ENCODE peak calls at places on chromosome 9, in ten cellular contexts. One of them, this sample, is unnamed.

GRCh38 chr9:73056245-73056644 is 95.4 kb upstream of the ANXA1 start:
- DNase-seq in foreskin fibroblast: peak
- DNase-seq in brain microvascular endothelial cell: no peak
- DNase-seq in mammary epithelial cell: no peak
- DNase-seq in lung: no peak
- DNase-seq in right lobe of liver: no peak
- DNase-seq in coronary artery: no peak
- DNase-seq in glutamatergic neuron: no peak
- DNase-seq in astrocyte of the spinal cord: no peak
- DNase-seq in HL-60: no peak
- DNase-seq in this sample: no peak

GRCh38 chr9:113160571-113160970 is 9.8 kb downstream of the SLC31A2 start:
- DNase-seq in foreskin fibroblast: no peak
- DNase-seq in brain microvascular endothelial cell: no peak
- DNase-seq in mammary epithelial cell: no peak
- DNase-seq in lung: no peak
- DNase-seq in right lobe of liver: no peak
- DNase-seq in coronary artery: no peak
- DNase-seq in glutamatergic neuron: no peak
- DNase-seq in astrocyte of the spinal cord: no peak
- DNase-seq in HL-60: no peak
- DNase-seq in this sample: no peak

GRCh38 chr9:105911104-105911911 is 217.0 kb downstream of the TMEM38B start:
- DNase-seq in foreskin fibroblast: peak
- DNase-seq in brain microvascular endothelial cell: no peak
- DNase-seq in mammary epithelial cell: no peak
- DNase-seq in lung: no peak
- DNase-seq in right lobe of liver: no peak
- DNase-seq in coronary artery: no peak
- DNase-seq in glutamatergic neuron: no peak
- DNase-seq in astrocyte of the spinal cord: peak
- DNase-seq in HL-60: no peak
- DNase-seq in this sample: no peak

GRCh38 chr9:28471261-28471660 is 898.0 kb upstream of the C9orf72 start:
- DNase-seq in foreskin fibroblast: no peak
- DNase-seq in brain microvascular endothelial cell: no peak
- DNase-seq in mammary epithelial cell: peak
- DNase-seq in lung: no peak
- DNase-seq in right lobe of liver: no peak
- DNase-seq in coronary artery: no peak
- DNase-seq in glutamatergic neuron: no peak
- DNase-seq in astrocyte of the spinal cord: no peak
- DNase-seq in HL-60: no peak
- DNase-seq in this sample: no peak

GRCh38 chr9:35518212-35518917 is 28.5 kb downstream of the RUSC2 start:
- DNase-seq in foreskin fibroblast: peak
- DNase-seq in brain microvascular endothelial cell: peak
- DNase-seq in mammary epithelial cell: peak
- DNase-seq in lung: peak
- DNase-seq in right lobe of liver: peak
- DNase-seq in coronary artery: no peak
- DNase-seq in glutamatergic neuron: no peak
- DNase-seq in astrocyte of the spinal cord: peak
- DNase-seq in HL-60: no peak
- DNase-seq in this sample: peak

GRCh38 chr9:136902259-136902821 is 16.0 kb downstream of the TRAF2 start:
- DNase-seq in foreskin fibroblast: peak
- DNase-seq in brain microvascular endothelial cell: peak
- DNase-seq in mammary epithelial cell: peak
- DNase-seq in lung: peak
- DNase-seq in right lobe of liver: peak
- DNase-seq in coronary artery: no peak
- DNase-seq in glutamatergic neuron: no peak
- DNase-seq in astrocyte of the spinal cord: peak
- DNase-seq in HL-60: no peak
- DNase-seq in this sample: peak

GRCh38 chr9:4297795-4298254 is 2.0 kb downstream of the GLIS3 start:
- DNase-seq in foreskin fibroblast: peak
- DNase-seq in brain microvascular endothelial cell: peak
- DNase-seq in mammary epithelial cell: peak
- DNase-seq in lung: peak
- DNase-seq in right lobe of liver: peak
- DNase-seq in coronary artery: peak
- DNase-seq in glutamatergic neuron: peak
- DNase-seq in astrocyte of the spinal cord: peak
- DNase-seq in HL-60: peak
- DNase-seq in this sample: peak

GRCh38 chr9:137918331-137919094 is 40.9 kb downstream of the CACNA1B start:
- DNase-seq in foreskin fibroblast: no peak
- DNase-seq in brain microvascular endothelial cell: no peak
- DNase-seq in mammary epithelial cell: no peak
- DNase-seq in lung: no peak
- DNase-seq in right lobe of liver: no peak
- DNase-seq in coronary artery: no peak
- DNase-seq in glutamatergic neuron: no peak
- DNase-seq in astrocyte of the spinal cord: no peak
- DNase-seq in HL-60: no peak
- DNase-seq in this sample: peak

GRCh38 chr9:12785251-12785880 is 10.5 kb downstream of the LURAP1L start:
- DNase-seq in foreskin fibroblast: peak
- DNase-seq in brain microvascular endothelial cell: peak
- DNase-seq in mammary epithelial cell: peak
- DNase-seq in lung: peak
- DNase-seq in right lobe of liver: peak
- DNase-seq in coronary artery: peak
- DNase-seq in glutamatergic neuron: no peak
- DNase-seq in astrocyte of the spinal cord: peak
- DNase-seq in HL-60: no peak
- DNase-seq in this sample: peak

GRCh38 chr9:68692519-68692918 is 12.5 kb upstream of the PIP5K1B start:
- DNase-seq in foreskin fibroblast: no peak
- DNase-seq in brain microvascular endothelial cell: no peak
- DNase-seq in mammary epithelial cell: no peak
- DNase-seq in lung: no peak
- DNase-seq in right lobe of liver: no peak
- DNase-seq in coronary artery: no peak
- DNase-seq in glutamatergic neuron: no peak
- DNase-seq in astrocyte of the spinal cord: no peak
- DNase-seq in HL-60: no peak
- DNase-seq in this sample: no peak

GRCh38 chr9:5899292-5899691 is 8.6 kb downstream of the MLANA start:
- DNase-seq in foreskin fibroblast: no peak
- DNase-seq in brain microvascular endothelial cell: no peak
- DNase-seq in mammary epithelial cell: no peak
- DNase-seq in lung: no peak
- DNase-seq in right lobe of liver: no peak
- DNase-seq in coronary artery: no peak
- DNase-seq in glutamatergic neuron: no peak
- DNase-seq in astrocyte of the spinal cord: no peak
- DNase-seq in HL-60: no peak
- DNase-seq in this sample: no peak
- TF ChIP-seq CTCF in foreskin fibroblast: no peak
- TF ChIP-seq CTCF in brain microvascular endothelial cell: peak
- TF ChIP-seq CTCF in mammary epithelial cell: peak
- TF ChIP-seq CTCF in lung: no peak
- TF ChIP-seq CTCF in right lobe of liver: no peak
- TF ChIP-seq CTCF in coronary artery: no peak
- TF ChIP-seq CTCF in glutamatergic neuron: no peak
- TF ChIP-seq CTCF in astrocyte of the spinal cord: no peak
- TF ChIP-seq CTCF in HL-60: no peak
- TF ChIP-seq CTCF in this sample: no peak

DNA sequence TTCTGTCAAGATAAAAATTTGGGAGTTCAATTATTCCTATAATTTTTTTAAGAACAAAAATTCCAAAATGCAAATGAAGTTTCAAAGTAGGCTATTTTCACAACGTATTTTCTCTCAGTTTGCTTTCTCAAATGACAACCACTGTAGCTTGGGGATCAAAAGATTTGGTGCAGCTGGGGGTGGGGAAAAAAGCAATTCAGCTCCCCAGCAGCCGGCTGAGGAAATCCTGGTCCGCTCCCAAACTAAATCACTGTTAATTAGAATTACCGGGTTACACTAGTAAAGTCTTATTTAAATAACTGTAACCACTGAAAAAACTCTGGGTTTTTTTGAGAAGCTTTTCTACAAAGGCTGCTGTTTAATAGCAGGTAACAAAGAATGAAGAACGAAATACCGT is 5.7 kb downstream of the NR6A1 start:
- DNase-seq in foreskin fibroblast: no peak
- DNase-seq in brain microvascular endothelial cell: no peak
- DNase-seq in mammary epithelial cell: no peak
- DNase-seq in lung: no peak
- DNase-seq in right lobe of liver: no peak
- DNase-seq in coronary artery: no peak
- DNase-seq in glutamatergic neuron: no peak
- DNase-seq in astrocyte of the spinal cord: no peak
- DNase-seq in HL-60: no peak
- DNase-seq in this sample: no peak
- TF ChIP-seq CTCF in foreskin fibroblast: no peak
- TF ChIP-seq CTCF in brain microvascular endothelial cell: no peak
- TF ChIP-seq CTCF in mammary epithelial cell: no peak
- TF ChIP-seq CTCF in lung: no peak
- TF ChIP-seq CTCF in right lobe of liver: no peak
- TF ChIP-seq CTCF in coronary artery: no peak
- TF ChIP-seq CTCF in glutamatergic neuron: no peak
- TF ChIP-seq CTCF in astrocyte of the spinal cord: no peak
- TF ChIP-seq CTCF in HL-60: no peak
- TF ChIP-seq CTCF in this sample: no peak

GRCh38 chr9:78958887-78959286 is 612.9 kb upstream of the TLE4 start:
- DNase-seq in foreskin fibroblast: no peak
- DNase-seq in brain microvascular endothelial cell: no peak
- DNase-seq in mammary epithelial cell: peak
- DNase-seq in lung: no peak
- DNase-seq in right lobe of liver: no peak
- DNase-seq in coronary artery: no peak
- DNase-seq in glutamatergic neuron: peak
- DNase-seq in astrocyte of the spinal cord: no peak
- DNase-seq in HL-60: no peak
- DNase-seq in this sample: no peak
- TF ChIP-seq CTCF in foreskin fibroblast: no peak
- TF ChIP-seq CTCF in brain microvascular endothelial cell: peak
- TF ChIP-seq CTCF in mammary epithelial cell: peak
- TF ChIP-seq CTCF in lung: no peak
- TF ChIP-seq CTCF in right lobe of liver: no peak
- TF ChIP-seq CTCF in coronary artery: no peak
- TF ChIP-seq CTCF in glutamatergic neuron: peak
- TF ChIP-seq CTCF in astrocyte of the spinal cord: peak
- TF ChIP-seq CTCF in HL-60: no peak
- TF ChIP-seq CTCF in this sample: no peak

GRCh38 chr9:9631302-9631701 is 981.5 kb downstream of the PTPRD start:
- DNase-seq in foreskin fibroblast: no peak
- DNase-seq in brain microvascular endothelial cell: no peak
- DNase-seq in mammary epithelial cell: no peak
- DNase-seq in lung: no peak
- DNase-seq in right lobe of liver: no peak
- DNase-seq in coronary artery: no peak
- DNase-seq in glutamatergic neuron: no peak
- DNase-seq in astrocyte of the spinal cord: peak
- DNase-seq in HL-60: no peak
- DNase-seq in this sample: no peak
- TF ChIP-seq CTCF in foreskin fibroblast: no peak
- TF ChIP-seq CTCF in brain microvascular endothelial cell: no peak
- TF ChIP-seq CTCF in mammary epithelial cell: no peak
- TF ChIP-seq CTCF in lung: no peak
- TF ChIP-seq CTCF in right lobe of liver: no peak
- TF ChIP-seq CTCF in coronary artery: no peak
- TF ChIP-seq CTCF in glutamatergic neuron: no peak
- TF ChIP-seq CTCF in astrocyte of the spinal cord: no peak
- TF ChIP-seq CTCF in HL-60: no peak
- TF ChIP-seq CTCF in this sample: no peak

GRCh38 chr9:77793909-77794308 is 145.8 kb upstream of the GNA14 start:
- DNase-seq in foreskin fibroblast: peak
- DNase-seq in brain microvascular endothelial cell: no peak
- DNase-seq in mammary epithelial cell: peak
- DNase-seq in lung: no peak
- DNase-seq in right lobe of liver: no peak
- DNase-seq in coronary artery: no peak
- DNase-seq in glutamatergic neuron: no peak
- DNase-seq in astrocyte of the spinal cord: peak
- DNase-seq in HL-60: no peak
- DNase-seq in this sample: no peak
- TF ChIP-seq CTCF in foreskin fibroblast: peak
- TF ChIP-seq CTCF in brain microvascular endothelial cell: peak
- TF ChIP-seq CTCF in mammary epithelial cell: peak
- TF ChIP-seq CTCF in lung: no peak
- TF ChIP-seq CTCF in right lobe of liver: no peak
- TF ChIP-seq CTCF in coronary artery: no peak
- TF ChIP-seq CTCF in glutamatergic neuron: no peak
- TF ChIP-seq CTCF in astrocyte of the spinal cord: no peak
- TF ChIP-seq CTCF in HL-60: no peak
- TF ChIP-seq CTCF in this sample: no peak

DNA sequence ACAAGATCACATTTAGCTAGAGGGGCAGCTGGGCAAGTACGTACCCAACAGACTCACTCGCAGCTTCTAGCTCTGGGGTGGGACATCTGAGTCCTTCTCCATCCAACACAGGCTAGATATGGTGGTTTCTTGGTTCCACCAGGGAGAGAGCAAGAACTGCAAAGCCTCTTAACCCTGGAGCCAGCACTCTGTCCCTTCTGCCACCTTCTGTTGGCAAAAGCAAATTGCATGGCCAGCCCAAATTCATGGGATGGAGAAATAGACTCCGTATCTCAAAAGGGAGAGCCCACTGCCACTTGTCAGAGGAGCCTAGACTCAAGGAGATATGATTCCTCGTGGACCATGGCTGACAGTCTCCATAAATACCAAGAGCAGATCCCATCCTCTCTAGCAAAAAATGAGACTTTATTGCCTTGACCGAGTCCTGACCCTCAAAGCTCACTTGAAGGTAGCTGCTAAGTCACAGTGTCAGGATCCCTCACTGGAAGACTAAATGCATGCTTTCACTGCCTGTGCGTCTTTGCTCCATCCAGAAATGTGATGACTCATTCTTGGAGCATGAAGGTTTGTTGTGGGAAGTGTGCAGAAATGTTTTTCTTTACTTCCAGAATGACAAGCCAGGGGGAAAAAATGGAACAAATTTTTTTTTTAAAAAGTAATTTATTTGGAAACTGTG is 28.8 kb upstream of the ROR2 start:
- DNase-seq in foreskin fibroblast: peak
- DNase-seq in brain microvascular endothelial cell: peak
- DNase-seq in mammary epithelial cell: peak
- DNase-seq in lung: no peak
- DNase-seq in right lobe of liver: no peak
- DNase-seq in coronary artery: no peak
- DNase-seq in glutamatergic neuron: peak
- DNase-seq in astrocyte of the spinal cord: peak
- DNase-seq in HL-60: peak
- DNase-seq in this sample: peak
- TF ChIP-seq CTCF in foreskin fibroblast: peak
- TF ChIP-seq CTCF in brain microvascular endothelial cell: peak
- TF ChIP-seq CTCF in mammary epithelial cell: peak
- TF ChIP-seq CTCF in lung: no peak
- TF ChIP-seq CTCF in right lobe of liver: no peak
- TF ChIP-seq CTCF in coronary artery: no peak
- TF ChIP-seq CTCF in glutamatergic neuron: peak
- TF ChIP-seq CTCF in astrocyte of the spinal cord: peak
- TF ChIP-seq CTCF in HL-60: peak
- TF ChIP-seq CTCF in this sample: no peak

GRCh38 chr9:38621434-38622082 is 1.2 kb upstream of the ANKRD18A start:
- DNase-seq in foreskin fibroblast: peak
- DNase-seq in brain microvascular endothelial cell: no peak
- DNase-seq in mammary epithelial cell: peak
- DNase-seq in lung: peak
- DNase-seq in right lobe of liver: peak
- DNase-seq in coronary artery: no peak
- DNase-seq in glutamatergic neuron: peak
- DNase-seq in astrocyte of the spinal cord: peak
- DNase-seq in HL-60: peak
- DNase-seq in this sample: peak
- TF ChIP-seq CTCF in foreskin fibroblast: no peak
- TF ChIP-seq CTCF in brain microvascular endothelial cell: no peak
- TF ChIP-seq CTCF in mammary epithelial cell: no peak
- TF ChIP-seq CTCF in lung: no peak
- TF ChIP-seq CTCF in right lobe of liver: no peak
- TF ChIP-seq CTCF in coronary artery: no peak
- TF ChIP-seq CTCF in glutamatergic neuron: no peak
- TF ChIP-seq CTCF in astrocyte of the spinal cord: no peak
- TF ChIP-seq CTCF in HL-60: no peak
- TF ChIP-seq CTCF in this sample: no peak

This sample was measured in Calu3.